ENCODE peak calls at places on chromosomes 5 and 9, in nine cellular contexts. B is GM12865; N is NCI-H2107; S is progenitor cell of endocrine pancreas; H is amniotic epithelial cell; P is ELR; O is ACHN; V is suprapubic skin; C is stimulated activated CD4-positive, alpha-beta T cell treated with anti-CD3 and anti-CD28 coated beads, Interleukin-1b, Interleukin-23, amount 100 ng/mL, for 4 hours. W is an unnamed sample.

GRCh38 chr5:111070272-111071134 is 1.0 kb upstream of the TSLP start:
- DNase-seq in O (no peak), V (no peak), H (peak), B (peak), C (no peak), S (peak), N (no peak), P (no peak), W (no peak)

GRCh38 chr5:73189816-73190451 is 16.9 kb downstream of the TMEM174 start:
- DNase-seq in H (peak), B (no peak), C (no peak), O (peak), V (no peak), N (no peak), S (no peak), P (no peak), W (no peak)

GRCh38 chr5:74765201-74765600 is 1.7 kb downstream of the GFM2 start:
- DNase-seq in B (no peak), V (no peak), S (no peak), H (peak), C (no peak), N (no peak), P (no peak), O (no peak), W (no peak)

GRCh38 chr5:126745259-126745992 is 31.5 kb upstream of the LMNB1 start:
- DNase-seq in O (no peak), P (no peak), V (no peak), B (no peak), N (no peak), H (no peak), C (no peak), S (no peak), W (no peak)

GRCh38 chr9:87337335-87338074 is 160.2 kb upstream of the DAPK1 start:
- DNase-seq in C (no peak), O (peak), B (no peak), H (peak), N (no peak), S (no peak), P (no peak), V (no peak), W (no peak)

GRCh38 chr9:98172604-98173003 is 19.8 kb downstream of the CORO2A start:
- DNase-seq in C (no peak), N (peak), B (no peak), P (no peak), V (no peak), S (no peak), H (no peak), O (no peak), W (no peak)

GRCh38 chr9:113154936-113155335 is 4.1 kb downstream of the SLC31A2 start:
- DNase-seq in S (no peak), B (no peak), N (no peak), P (no peak), O (no peak), C (no peak), V (no peak), H (peak), W (peak)

GRCh38 chr5:53019320-53019719 is 30.2 kb downstream of the ITGA2 start:
- DNase-seq in S (no peak), V (no peak), H (peak), C (no peak), O (peak), N (no peak), B (no peak), P (peak), W (no peak)

GRCh38 chr5:124655211-124655880 is 91.1 kb downstream of the ZNF608 start:
- DNase-seq in C (no peak), P (peak), H (peak), V (no peak), N (no peak), O (peak), B (no peak), S (no peak), W (no peak)

GRCh38 chr5:76791461-76791860 is 27.4 kb upstream of the F2RL1 start:
- DNase-seq in V (no peak), N (no peak), O (no peak), C (no peak), S (no peak), B (no peak), P (no peak), H (no peak), W (no peak)

GRCh38 chr9:34170252-34170915 is 8.5 kb upstream of the UBAP1 start:
- DNase-seq in S (no peak), O (no peak), P (no peak), V (no peak), C (no peak), H (no peak), B (no peak), N (no peak), W (no peak)